ENCODE peak calls at places on chromosomes 16 and 17, in five cellular contexts. M is upper lobe of right lung, R is psoas muscle, E is body of pancreas, D is fibroblast of lung. L is an unnamed sample.

GRCh38 chr17:81553616-81554181 is 1.5 kb upstream of the FAAP100 start:
- DNase-seq in M (no peak), R (no peak), E (peak; percentile 44), D (peak; percentile 97), L (no peak)

GRCh38 chr17:79587945-79588344 is 22.9 kb downstream of the RBFOX3 start:
- DNase-seq in M (no peak), D (no peak), R (no peak), E (no peak), L (no peak)

GRCh38 chr17:61574542-61575351 is 16.3 kb downstream of the NACA2 start:
- DNase-seq in E (no peak), M (no peak), R (no peak), D (peak; percentile 41), L (no peak)

GRCh38 chr17:751269-752001 is 629 bp downstream of the GEMIN4 start:
- DNase-seq in E (peak; percentile 37), R (peak; percentile 69), M (peak; percentile 80), D (peak; percentile 39), L (peak; percentile 17)

GRCh38 chr17:28306954-28307401 is 12.0 kb upstream of the TMEM97 start:
- DNase-seq in R (no peak), D (no peak), E (no peak), M (no peak), L (no peak)

GRCh38 chr16:56284521-56284920 is 93.2 kb downstream of the GNAO1 start:
- DNase-seq in E (no peak), M (no peak), R (no peak), D (no peak), L (no peak)

GRCh38 chr17:35947156-35947585 is 3.7 kb upstream of the LYZL6 start:
- DNase-seq in R (no peak), D (peak; percentile 35), E (peak; percentile 47), M (no peak), L (peak; percentile 22)

GRCh38 chr17:30220414-30220813 is 15.1 kb downstream of the SLC6A4 start:
- DNase-seq in R (no peak), M (no peak), D (no peak), E (no peak), L (no peak)

GRCh38 chr17:80221401-80221800 is 1.2 kb downstream of the SLC26A11 start:
- DNase-seq in R (no peak), E (no peak), M (no peak), D (no peak), L (no peak)

GRCh38 chr16:27239906-27240655 is 28.5 kb downstream of the NSMCE1 start:
- DNase-seq in E (no peak), R (no peak), D (no peak), M (peak; percentile 42), L (no peak)

GRCh38 chr17:61641084-61641483 is 50.1 kb upstream of the NACA2 start:
- DNase-seq in R (no peak), D (no peak), M (no peak), E (no peak), L (no peak)

GRCh38 chr17:74296548-74296936 is 22.5 kb downstream of the DNAI2 start:
- DNase-seq in M (no peak), D (peak; percentile 67), E (peak; percentile 61), R (peak; percentile 76), L (peak; percentile 62)

GRCh38 chr16:72689851-72690250 is 358.1 kb downstream of the ZFHX3 start:
- DNase-seq in M (no peak), R (no peak), D (no peak), E (no peak), L (no peak)

GRCh38 chr16:13939821-13940220 is 19.9 kb downstream of the ERCC4 start:
- DNase-seq in E (no peak), M (no peak), R (no peak), D (no peak), L (no peak)

GRCh38 chr16:2795714-2796143 is 2.5 kb upstream of the PRSS41 start:
- DNase-seq in D (no peak), R (peak; percentile 10), E (no peak), M (peak; percentile 40), L (no peak)

GRCh38 chr17:81722184-81723120 is 10.4 kb downstream of the SLC25A10 start:
- DNase-seq in M (peak; percentile 92), D (no peak), R (no peak), E (peak; percentile 96), L (peak; percentile 47)

GRCh38 chr16:1786242-1787055 is 3.7 kb downstream of the NUBP2 start:
- DNase-seq in E (peak; percentile 18), D (no peak), M (peak; percentile 63), R (no peak), L (no peak)

GRCh38 chr17:17028059-17028877 is 14.0 kb upstream of the MPRIP start:
- DNase-seq in M (peak; percentile 93), E (peak; percentile 68), D (peak; percentile 94), R (peak; percentile 81), L (peak; percentile 33)

GRCh38 chr17:45115015-45115625 is 17.2 kb downstream of the PLCD3 start:
- DNase-seq in R (no peak), D (no peak), E (no peak), M (no peak), L (no peak)

GRCh38 chr17:29048440-29049360 is 5.8 kb downstream of the PIPOX start:
- DNase-seq in E (no peak), R (no peak), M (no peak), D (peak; percentile 42), L (no peak)

GRCh38 chr17:50956750-50957523 is 90.8 kb upstream of the TOB1 start:
- DNase-seq in R (peak; percentile 82), M (peak; percentile 77), D (peak; percentile 48), E (peak; percentile 71), L (peak; percentile 66)

GRCh38 chr16:88264641-88265285 is 118.0 kb upstream of the ZNF469 start:
- DNase-seq in E (peak; percentile 84), R (peak; percentile 98), D (peak; percentile 89), M (peak; percentile 97), L (peak; percentile 87)

GRCh38 chr17:7972131-7972785 is 30.2 kb upstream of the GUCY2D start:
- DNase-seq in R (peak; percentile 64), M (no peak), D (no peak), E (no peak), L (peak; percentile 16)

DNA sequence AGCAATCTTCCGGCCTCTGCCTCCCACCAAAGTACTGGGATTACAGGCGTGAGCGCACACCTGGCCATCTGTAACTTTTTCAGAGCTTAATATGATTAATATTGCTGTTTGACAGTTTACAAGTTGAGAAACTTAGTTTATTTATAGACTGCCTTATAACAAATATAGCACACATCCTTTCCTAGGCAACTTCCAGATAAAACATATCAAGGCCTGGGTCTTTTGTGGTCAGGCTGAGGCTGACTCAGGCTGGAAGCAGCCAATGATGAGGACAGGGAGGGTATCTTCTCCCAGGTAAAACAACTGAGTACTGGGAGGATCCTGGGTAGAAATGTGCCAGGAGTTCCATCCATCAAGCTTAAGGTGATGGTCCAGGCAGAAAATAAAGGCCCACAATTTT is 16.2 kb downstream of the LUC7L start:
- DNase-seq in R (no peak), D (peak; percentile 38), E (no peak), M (no peak), L (no peak)
- TF ChIP-seq CTCF in R (no peak), D (no peak), E (no peak), M (no peak), L (no peak)

GRCh38 chr16:22335668-22336246 is 38.5 kb downstream of the POLR3E start:
- DNase-seq in E (no peak), M (no peak), R (no peak), D (no peak), L (no peak)

GRCh38 chr16:22337045-22337444 is 37.4 kb downstream of the CDR2 start:
- DNase-seq in D (no peak), E (no peak), M (no peak), R (no peak), L (no peak)

GRCh38 chr16:22336581-22336980 is 37.8 kb downstream of the CDR2 start:
- DNase-seq in E (no peak), R (no peak), M (no peak), D (no peak), L (no peak)

GRCh38 chr16:22340945-22341344 is 33.5 kb downstream of the CDR2 start:
- DNase-seq in R (no peak), D (no peak), E (no peak), M (no peak), L (no peak)

GRCh38 chr16:22337849-22338248 is 36.6 kb downstream of the CDR2 start:
- DNase-seq in D (no peak), R (no peak), M (no peak), E (no peak), L (no peak)
- H3K9me3 ChIP-seq in D (no peaks in the 10 kb centered on the region), R (peaks cover 15% of the 10 kb centered on the region), M (peaks cover 10% of the 10 kb centered on the region), E (no peaks in the 10 kb centered on the region), L (peaks cover 32% of the 10 kb centered on the region)

GRCh38 chr17:34637041-34637547 is 57.7 kb downstream of the TMEM132E start:
- DNase-seq in D (no peak), M (no peak), E (no peak), R (no peak), L (no peak)

GRCh38 chr17:34638526-34639260 is 59.3 kb downstream of the TMEM132E start:
- DNase-seq in M (no peak), R (no peak), E (no peak), D (no peak), L (no peak)

GRCh38 chr17:34637548-34638525 is 58.5 kb downstream of the TMEM132E start:
- DNase-seq in R (peak; percentile 84), D (peak; percentile 35), M (peak; percentile 88), E (peak; percentile 83), L (peak; percentile 73)

GRCh38 chr17:34641368-34641767 is 62.0 kb downstream of the TMEM132E start:
- DNase-seq in R (no peak), E (no peak), D (no peak), M (no peak), L (no peak)

DNA sequence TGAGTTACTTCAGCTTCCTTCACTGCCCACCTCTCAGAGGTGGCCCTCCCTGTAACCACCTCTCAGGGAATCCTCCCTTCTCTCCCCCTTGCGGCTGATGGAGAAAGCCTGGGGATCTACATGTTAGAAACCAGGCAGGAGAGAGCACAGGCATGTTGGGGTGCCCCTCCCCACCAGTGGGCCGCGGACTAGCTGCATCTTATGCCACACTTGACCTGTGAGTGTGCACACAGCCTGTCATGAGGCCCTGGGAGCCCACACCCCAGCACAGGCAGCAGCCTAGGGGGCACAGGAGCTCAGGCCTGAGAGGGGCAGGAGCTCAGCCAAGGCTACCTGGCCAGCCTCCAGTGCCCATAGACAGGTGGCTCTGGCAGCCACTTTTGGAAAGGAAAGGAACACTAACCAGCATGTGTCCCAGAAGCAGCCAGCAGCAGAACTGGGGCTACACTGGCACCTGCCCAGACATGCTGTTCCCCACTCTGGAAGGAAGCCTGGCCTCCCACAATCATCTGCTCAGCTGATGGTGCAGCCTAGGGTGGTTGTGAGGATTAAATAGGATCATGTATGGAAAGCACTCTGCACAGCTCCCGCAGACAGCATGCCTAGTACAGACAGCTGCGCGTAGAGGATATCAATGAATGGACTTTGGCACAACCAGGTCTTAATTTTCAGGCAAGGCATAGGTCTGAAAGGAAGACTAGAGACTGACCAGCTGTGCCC is 60.5 kb downstream of the TMEM132E start:
- DNase-seq in D (no peak), R (no peak), M (no peak), E (no peak), L (no peak)
- H3K27me3 ChIP-seq in D (no peaks in the 10 kb centered on the region), R (peaks cover 2% of the 10 kb centered on the region), M (peaks cover 41% of the 10 kb centered on the region), E (no peaks in the 10 kb centered on the region), L (peaks cover 10% of the 10 kb centered on the region)

GRCh38 chr17:75703591-75703990 is 17.7 kb upstream of the ITGB4 start:
- DNase-seq in E (no peak), D (no peak), R (no peak), M (no peak), L (no peak)

GRCh38 chr17:75703191-75703590 is 18.1 kb upstream of the ITGB4 start:
- DNase-seq in R (no peak), E (no peak), M (no peak), D (no peak), L (no peak)

GRCh38 chr17:75707096-75707720 is 14.1 kb upstream of the ITGB4 start:
- DNase-seq in D (peak; percentile 75), M (no peak), R (no peak), E (no peak), L (no peak)

GRCh38 chr17:75704963-75705875 is 16.0 kb upstream of the ITGB4 start:
- DNase-seq in M (no peak), E (no peak), R (no peak), D (no peak), L (no peak)

GRCh38 chr17:75706042-75706728 is 15.1 kb upstream of the ITGB4 start:
- DNase-seq in D (no peak), M (no peak), R (no peak), E (no peak), L (no peak)
- TF ChIP-seq CTCF in D (no peak), M (no peak), R (no peak), E (no peak), L (no peak)